ENCODE peak calls at places on chromosomes 16 and 17, in six cellular contexts. G, E, X, U, O and T are unnamed samples.

GRCh38 chr17:82003411-82004381 is 19.0 kb downstream of the CENPX start:
- DNase-seq in G (no peak), E (no peak), X (peak), U (peak), O (no peak), T (no peak)

GRCh38 chr17:47983492-47984223 is 12.7 kb downstream of the CDK5RAP3 start:
- DNase-seq in G (no peak), E (no peak), X (no peak), U (no peak), O (no peak), T (no peak)

GRCh38 chr17:59746849-59747445 is 39.5 kb downstream of the VMP1 start:
- DNase-seq in G (no peak), E (peak), X (peak), U (peak), O (no peak), T (peak)

GRCh38 chr17:59466943-59467801 is 98.2 kb upstream of the DHX40 start:
- DNase-seq in G (no peak), E (no peak), X (no peak), U (no peak), O (no peak), T (no peak)

GRCh38 chr17:2691965-2692780 is 19.4 kb downstream of the CLUH start:
- DNase-seq in G (no peak), E (no peak), X (no peak), U (no peak), O (no peak), T (no peak)

GRCh38 chr17:43399839-43400328 is 1.1 kb downstream of the ARL4D start:
- DNase-seq in G (no peak), E (no peak), X (no peak), U (no peak), O (no peak), T (no peak)

GRCh38 chr16:88482630-88483391 is 29.7 kb downstream of the ZFPM1 start:
- DNase-seq in G (no peak), E (no peak), X (no peak), U (peak), O (no peak), T (no peak)

GRCh38 chr17:37710344-37710886 is 34.4 kb downstream of the HNF1B start:
- DNase-seq in G (peak), E (peak), X (no peak), U (peak), O (no peak), T (peak)

GRCh38 chr17:48610282-48611211 is at the start of gene HOXB7:
- DNase-seq in G (peak), E (peak), X (peak), U (no peak), O (no peak), T (peak)

GRCh38 chr16:11429823-11430222 is 84.6 kb downstream of the RMI2 start:
- DNase-seq in G (no peak), E (no peak), X (no peak), U (peak), O (no peak), T (no peak)

GRCh38 chr17:688100-688989 is 26.3 kb downstream of the VPS53 start:
- DNase-seq in G (no peak), E (no peak), X (no peak), U (no peak), O (no peak), T (no peak)

GRCh38 chr16:20704281-20704680 is 6.8 kb upstream of the ACSM1 start:
- DNase-seq in G (no peak), E (no peak), X (no peak), U (no peak), O (no peak), T (no peak)

GRCh38 chr16:85990861-85991301 is 91.9 kb downstream of the IRF8 start:
- DNase-seq in G (no peak), E (no peak), X (no peak), U (no peak), O (no peak), T (no peak)

GRCh38 chr17:13518271-13519000 is 83.3 kb downstream of the HS3ST3A1 start:
- DNase-seq in G (no peak), E (no peak), X (no peak), U (no peak), O (no peak), T (no peak)